ENCODE peak calls at places on chromosomes 13 and 19, in ten cellular contexts. X is epithelial cell of proximal tubule, P is spleen, C is A549, I is Panc1, V is tibial nerve, L is fibroblast of lung, J is GM23338, N is foreskin fibroblast, H is adrenal gland. D is an unnamed sample.

GRCh38 chr19:35297922-35298321 is 6.0 kb downstream of the MAG start:
- DNase-seq in X (no peak), P (no peak), C (no peak), I (no peak), V (no peak), L (no peak), J (no peak), N (no peak), H (no peak), D (no peak)

GRCh38 chr13:99313473-99313872 is 6.3 kb upstream of the GPR183 start:
- DNase-seq in X (no peak), P (no peak), C (no peak), I (no peak), V (no peak), L (no peak), J (peak), N (no peak), H (no peak), D (no peak)

GRCh38 chr19:41321600-41322270 is 11.8 kb downstream of the CCDC97 start:
- DNase-seq in X (no peak), P (no peak), C (peak), I (no peak), V (no peak), L (peak), J (peak), N (peak), H (no peak), D (no peak)

GRCh38 chr13:53064721-53065120 is 36.1 kb downstream of the OLFM4 start:
- DNase-seq in X (no peak), P (no peak), C (no peak), I (no peak), V (peak), L (no peak), J (no peak), N (no peak), H (no peak), D (no peak)

GRCh38 chr19:16969127-16969526 is 57.5 kb downstream of the CPAMD8 start:
- DNase-seq in X (no peak), P (no peak), C (peak), I (no peak), V (peak), L (no peak), J (peak), N (no peak), H (no peak), D (no peak)

GRCh38 chr19:11481777-11482383 is 1.0 kb upstream of the ELAVL3 start:
- DNase-seq in X (no peak), P (peak), C (peak), I (peak), V (peak), L (peak), J (peak), N (peak), H (peak), D (peak)

GRCh38 chr19:42108527-42109389 is 23.5 kb downstream of the POU2F2 start:
- DNase-seq in X (peak), P (peak), C (peak), I (peak), V (peak), L (peak), J (peak), N (peak), H (peak), D (no peak)

GRCh38 chr13:98143601-98144500 is 957 bp downstream of the FARP1 start:
- DNase-seq in X (no peak), P (peak), C (no peak), I (no peak), V (no peak), L (peak), J (peak), N (peak), H (peak), D (peak)

GRCh38 chr13:113159701-113160100 is 1.3 kb downstream of the PROZ start:
- DNase-seq in X (no peak), P (no peak), C (no peak), I (no peak), V (no peak), L (no peak), J (no peak), N (no peak), H (no peak), D (no peak)

GRCh38 chr19:4327252-4327876 is 11.3 kb downstream of the STAP2 start:
- DNase-seq in X (no peak), P (peak), C (peak), I (no peak), V (peak), L (peak), J (peak), N (peak), H (peak), D (no peak)

GRCh38 chr13:72151241-72151640 is 284.2 kb upstream of the DACH1 start:
- DNase-seq in X (no peak), P (no peak), C (no peak), I (no peak), V (no peak), L (peak), J (no peak), N (no peak), H (no peak), D (no peak)

GRCh38 chr19:58406818-58407657 is 1.4 kb upstream of the ZNF584 start:
- DNase-seq in X (no peak), P (no peak), C (peak), I (no peak), V (no peak), L (no peak), J (peak), N (no peak), H (no peak), D (no peak)

GRCh38 chr19:28710278-28710677 is 502.7 kb downstream of the UQCRFS1 start:
- DNase-seq in X (peak), P (no peak), C (peak), I (peak), V (peak), L (peak), J (peak), N (peak), H (no peak), D (peak)

GRCh38 chr13:46160474-46161066 is 21.4 kb downstream of the LCP1 start:
- DNase-seq in X (no peak), P (no peak), C (peak), I (peak), V (no peak), L (peak), J (peak), N (peak), H (no peak), D (peak)

GRCh38 chr19:5718579-5719273 is 1.2 kb downstream of the LONP1 start:
- DNase-seq in X (peak), P (no peak), C (peak), I (peak), V (no peak), L (peak), J (no peak), N (peak), H (peak), D (peak)

GRCh38 chr13:22014469-22014868 is 343.6 kb downstream of the FGF9 start:
- DNase-seq in X (no peak), P (no peak), C (peak), I (no peak), V (no peak), L (no peak), J (no peak), N (no peak), H (no peak), D (no peak)

GRCh38 chr19:44752816-44753618 is 4.5 kb downstream of the BCL3 start:
- DNase-seq in X (peak), P (peak), C (peak), I (peak), V (peak), L (peak), J (peak), N (peak), H (peak), D (peak)
- TF ChIP-seq CTCF in X (no peak), P (peak), C (no peak), I (no peak), V (no peak), L (peak), J (no peak), N (no peak), H (peak), D (peak)

GRCh38 chr19:14107581-14108461 is 9.7 kb downstream of the PRKACA start:
- DNase-seq in X (no peak), P (no peak), C (peak), I (no peak), V (no peak), L (no peak), J (no peak), N (no peak), H (peak), D (no peak)
- H3K4me3 ChIP-seq in X (no peak), P (no peak), C (no peak), I (no peak), V (no peak), L (no peak), J (no peak), N (no peak), H (no peak), D (no peak)

DNA sequence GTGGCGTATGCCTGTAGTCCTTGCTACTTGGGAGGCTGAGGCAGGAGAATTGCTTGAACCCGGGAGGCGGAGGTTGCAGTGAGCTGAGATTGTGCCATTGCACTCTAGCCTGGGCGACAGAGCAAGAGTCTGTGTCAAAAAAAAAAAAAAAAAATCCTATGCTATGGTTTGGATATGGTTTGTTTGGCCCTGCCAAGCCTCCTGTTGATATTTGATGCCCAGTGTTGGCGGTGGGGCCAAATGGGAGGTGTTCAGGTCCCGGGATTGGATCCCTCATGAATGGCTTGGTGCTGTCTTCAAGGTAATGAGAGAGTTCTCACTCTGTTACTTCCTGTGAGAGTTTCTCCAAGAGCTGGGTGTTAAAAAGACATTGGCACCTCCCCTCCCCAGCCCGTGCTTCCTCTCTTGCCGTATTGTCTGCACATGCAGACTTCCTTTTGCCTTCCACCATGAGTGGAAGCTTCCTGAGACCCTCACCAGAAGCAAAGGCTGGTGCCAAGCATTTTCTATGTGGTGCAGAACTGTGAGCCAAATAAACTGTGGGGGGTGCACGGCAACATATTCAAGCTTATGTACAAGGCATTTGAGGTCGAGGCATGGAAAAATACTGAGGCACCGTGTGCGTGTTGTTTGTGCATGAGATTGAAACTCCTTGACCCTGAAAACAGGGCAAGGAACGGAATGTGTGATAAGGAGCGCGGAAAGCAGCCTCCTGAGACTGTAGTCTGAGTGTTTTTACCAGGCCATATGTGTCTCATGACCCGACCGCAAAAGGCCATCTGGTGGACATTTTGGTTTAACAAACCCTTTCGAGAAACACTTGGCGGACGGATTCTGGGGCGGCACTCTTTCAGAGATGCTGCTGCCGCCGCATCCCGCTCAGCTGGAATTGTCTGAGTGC is 7.3 kb downstream of the SIGLEC9 start:
- DNase-seq in X (no peak), P (peak), C (peak), I (no peak), V (peak), L (peak), J (peak), N (peak), H (no peak), D (no peak)
- TF ChIP-seq CTCF in X (no peak), P (no peak), C (no peak), I (no peak), V (no peak), L (no peak), J (no peak), N (no peak), H (no peak), D (no peak)

GRCh38 chr13:101489635-101490034 is 37.2 kb downstream of the ITGBL1 start:
- DNase-seq in X (no peak), P (no peak), C (no peak), I (no peak), V (no peak), L (no peak), J (no peak), N (no peak), H (no peak), D (no peak)

GRCh38 chr13:101488734-101489133 is 36.3 kb downstream of the ITGBL1 start:
- DNase-seq in X (no peak), P (no peak), C (no peak), I (no peak), V (no peak), L (no peak), J (no peak), N (no peak), H (no peak), D (no peak)

GRCh38 chr13:101493541-101493940 is 41.1 kb downstream of the ITGBL1 start:
- DNase-seq in X (no peak), P (no peak), C (no peak), I (no peak), V (no peak), L (no peak), J (no peak), N (no peak), H (no peak), D (no peak)

GRCh38 chr13:101490400-101491015 is 38.0 kb downstream of the ITGBL1 start:
- DNase-seq in X (no peak), P (no peak), C (no peak), I (no peak), V (no peak), L (no peak), J (no peak), N (no peak), H (no peak), D (no peak)

GRCh38 chr13:101492251-101492910 is 39.9 kb downstream of the ITGBL1 start:
- DNase-seq in X (no peak), P (no peak), C (no peak), I (no peak), V (no peak), L (no peak), J (peak), N (no peak), H (no peak), D (no peak)
- H3K4me3 ChIP-seq in X (no peak), P (no peak), C (no peak), I (no peak), V (no peak), L (no peak), J (no peak), N (no peak), H (no peak), D (no peak)

GRCh38 chr13:23175920-23176319 is 4.9 kb upstream of the SGCG start:
- DNase-seq in X (no peak), P (no peak), C (no peak), I (no peak), V (no peak), L (peak), J (peak), N (peak), H (no peak), D (no peak)
- TF ChIP-seq CTCF in X (no peak), P (no peak), C (peak), I (no peak), V (no peak), L (peak), J (peak), N (no peak), H (no peak), D (peak)

D was measured in AG09309.